ENCODE peak calls at places on chromosomes 1 and 21, in four cellular contexts. I, U, B and X are unnamed samples.

GRCh38 chr1:5977494-5978444 is 14.5 kb downstream of the NPHP4 start:
- DNase-seq in B (no peak), U (no peak), I (no peak), X (no peak)

GRCh38 chr21:43786423-43787179 is 2.8 kb upstream of the RRP1 start:
- DNase-seq in U (no peak), B (no peak), I (no peak), X (no peak)

GRCh38 chr1:30895942-30896660 is 12.5 kb downstream of the SDC3 start:
- DNase-seq in B (no peak), U (no peak), I (no peak), X (no peak)

GRCh38 chr1:28091043-28091781 is 2.8 kb upstream of the EYA3 start:
- DNase-seq in B (peak), U (peak), I (peak), X (no peak)

GRCh38 chr1:196361112-196361714 is 247.0 kb downstream of the KCNT2 start:
- DNase-seq in I (peak), B (no peak), U (no peak), X (peak)

GRCh38 chr1:167713330-167714081 is 8.3 kb upstream of the MPZL1 start:
- DNase-seq in B (no peak), U (peak), I (no peak), X (no peak)

GRCh38 chr1:18657436-18658179 is 27.0 kb downstream of the PAX7 start:
- DNase-seq in U (no peak), I (no peak), B (no peak), X (no peak)

GRCh38 chr1:224095867-224096266 is 18.0 kb upstream of the FBXO28 start:
- DNase-seq in B (no peak), U (no peak), I (no peak), X (no peak)

GRCh38 chr1:247165674-247166073 is 6.1 kb downstream of the ZNF124 start:
- DNase-seq in U (no peak), B (no peak), I (no peak), X (no peak)

GRCh38 chr1:21929951-21930615 is 7.0 kb downstream of the HSPG2 start:
- DNase-seq in I (no peak), B (no peak), U (no peak), X (no peak)

GRCh38 chr1:47562147-47562546 is 124.3 kb downstream of the FOXD2 start:
- DNase-seq in I (no peak), U (no peak), B (no peak), X (no peak)

GRCh38 chr1:149927535-149928387 is at the start of gene SF3B4:
- DNase-seq in B (no peak), I (peak), U (peak), X (no peak)
- TF ChIP-seq CTCF in B (no peak), I (no peak), U (no peak), X (no peak)

GRCh38 chr1:1889090-1889750 is 1.7 kb downstream of the GNB1 start:
- DNase-seq in I (no peak), U (no peak), B (no peak), X (no peak)
- H3K4me3 ChIP-seq in I (peak), U (peak), B (peak), X (peak)

DNA sequence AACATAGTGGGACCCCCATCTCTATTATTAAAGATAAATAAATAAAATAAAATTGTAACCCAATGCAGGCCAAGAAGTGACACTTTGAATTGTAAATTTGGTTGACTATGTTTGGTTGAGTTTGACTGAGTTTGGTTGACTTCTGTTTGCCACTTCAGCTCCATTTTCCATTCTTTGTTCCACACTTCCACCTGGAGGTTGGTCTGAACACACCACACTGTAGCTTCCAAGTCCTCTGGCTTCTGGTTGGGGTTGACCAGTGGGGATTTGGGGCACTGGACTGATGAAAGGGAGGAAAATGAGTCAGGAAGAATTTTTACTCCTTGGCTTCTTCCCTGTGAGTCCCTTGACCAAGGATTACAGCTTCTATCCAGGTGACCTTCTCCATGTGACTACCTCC is 40.6 kb upstream of the DIPK1A start:
- DNase-seq in U (no peak), I (peak), B (no peak), X (no peak)
- TF ChIP-seq CTCF in U (no peak), I (peak), B (no peak), X (no peak)

DNA sequence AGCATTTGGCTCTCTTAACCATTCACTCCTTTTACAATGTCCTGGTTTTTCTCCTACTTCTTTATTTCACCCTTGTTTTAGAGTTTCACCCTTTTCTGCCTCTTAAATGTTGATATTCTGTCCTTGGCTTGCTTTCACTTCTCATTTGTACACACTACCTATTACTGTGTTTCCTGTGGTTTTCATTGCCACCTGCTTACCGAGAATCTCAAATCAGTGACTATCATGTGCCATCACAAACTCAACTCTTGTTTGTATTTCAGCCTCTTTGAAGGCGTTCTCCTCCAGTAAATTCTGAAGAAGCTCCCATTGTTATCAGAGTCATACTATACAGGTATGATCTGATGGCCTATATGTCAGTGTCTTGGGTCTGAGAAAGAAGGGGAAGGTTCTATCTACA is 65.7 kb downstream of the NPHS2 start:
- DNase-seq in I (no peak), U (no peak), B (no peak), X (no peak)
- H3K4me3 ChIP-seq in I (no peak), U (no peak), B (no peak), X (no peak)

DNA sequence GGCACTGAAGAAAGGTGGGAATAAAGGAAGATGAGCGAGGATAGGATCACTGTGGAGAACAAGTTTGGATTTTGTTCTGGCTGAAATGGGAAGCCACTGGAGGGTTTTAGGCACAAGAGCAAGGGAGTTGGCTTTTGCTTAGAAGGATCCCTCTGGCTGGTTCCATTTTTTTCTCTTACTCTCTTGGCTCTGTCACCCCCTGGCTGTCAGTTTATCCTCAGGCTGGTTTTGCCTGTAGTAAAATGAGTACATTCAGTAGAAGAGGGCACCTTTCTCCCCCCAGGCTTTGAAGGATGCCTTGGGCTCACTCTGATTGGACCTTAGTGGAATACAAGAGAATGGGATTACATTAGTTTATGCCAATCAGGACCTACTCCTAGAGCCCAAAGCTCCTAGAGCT is 17.1 kb downstream of the CACHD1 start:
- DNase-seq in U (no peak), I (no peak), B (no peak), X (no peak)
- TF ChIP-seq CTCF in U (peak), I (peak), B (peak), X (peak)

GRCh38 chr1:39572379-39573096 is 4.1 kb downstream of the PABPC4 start:
- DNase-seq in B (no peak), U (no peak), I (no peak), X (no peak)
- H3K4me3 ChIP-seq in B (no peak), U (peak), I (peak), X (no peak)

DNA sequence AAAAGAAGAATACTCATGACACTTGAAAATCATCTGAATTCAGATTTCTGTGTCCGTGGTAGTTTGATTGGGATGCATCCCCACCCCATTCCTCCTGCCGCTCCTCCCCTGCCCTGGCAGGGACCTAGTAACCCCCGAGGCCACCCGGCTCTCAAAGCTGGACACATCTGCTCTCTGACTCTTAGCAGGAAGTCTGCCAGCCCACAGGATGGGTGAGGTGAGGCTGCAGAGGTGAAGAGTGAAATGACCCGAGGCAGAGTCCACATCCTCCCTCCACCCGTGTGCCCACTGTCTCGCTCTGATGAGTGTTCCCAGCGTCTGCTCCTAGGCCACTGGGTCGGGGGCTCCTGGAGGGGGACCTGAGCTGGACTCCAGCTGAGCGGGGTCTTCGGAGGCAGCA is 308.5 kb upstream of the VAMP3 start:
- DNase-seq in B (no peak), I (no peak), U (no peak), X (no peak)
- TF ChIP-seq CTCF in B (no peak), I (no peak), U (no peak), X (no peak)

GRCh38 chr1:155250246-155250632 is 5.0 kb downstream of the ENTREP3 start:
- DNase-seq in B (no peak), I (no peak), U (no peak), X (no peak)
- H3K4me3 ChIP-seq in B (no peak), I (no peak), U (peak), X (no peak)